ENCODE peak calls at places on chromosomes 13 and 19, in seven cellular contexts. One of them, this sample, is unnamed.

GRCh38 chr13:106683179-106683578 is 115.2 kb upstream of the ARGLU1 start:
- DNase-seq in transverse colon: no peak
- DNase-seq in stomach: no peak
- DNase-seq in H1: no peak
- DNase-seq in SK-N-SH: no peak
- DNase-seq in A549: no peak
- DNase-seq in tibial nerve: no peak
- DNase-seq in this sample: no peak

GRCh38 chr13:109281017-109281416 is 505.4 kb downstream of the IRS2 start:
- DNase-seq in transverse colon: no peak
- DNase-seq in stomach: no peak
- DNase-seq in H1: no peak
- DNase-seq in SK-N-SH: no peak
- DNase-seq in A549: no peak
- DNase-seq in tibial nerve: no peak
- DNase-seq in this sample: no peak

GRCh38 chr19:1261863-1262686 is 7.1 kb upstream of the CIRBP start:
- DNase-seq in transverse colon: peak
- DNase-seq in stomach: peak
- DNase-seq in H1: no peak
- DNase-seq in SK-N-SH: no peak
- DNase-seq in A549: peak
- DNase-seq in tibial nerve: peak
- DNase-seq in this sample: peak

GRCh38 chr19:56839665-56840451 is 668 bp downstream of the PEG3 start:
- DNase-seq in transverse colon: peak
- DNase-seq in stomach: peak
- DNase-seq in H1: no peak
- DNase-seq in SK-N-SH: peak
- DNase-seq in A549: no peak
- DNase-seq in tibial nerve: peak
- DNase-seq in this sample: peak

GRCh38 chr13:60838581-60838980 is 441.6 kb downstream of the TDRD3 start:
- DNase-seq in transverse colon: no peak
- DNase-seq in stomach: no peak
- DNase-seq in H1: no peak
- DNase-seq in SK-N-SH: no peak
- DNase-seq in A549: no peak
- DNase-seq in tibial nerve: no peak
- DNase-seq in this sample: no peak

GRCh38 chr13:30927595-30927994 is 4.9 kb upstream of the TEX26 start:
- DNase-seq in transverse colon: no peak
- DNase-seq in stomach: no peak
- DNase-seq in H1: no peak
- DNase-seq in SK-N-SH: no peak
- DNase-seq in A549: no peak
- DNase-seq in tibial nerve: no peak
- DNase-seq in this sample: no peak

GRCh38 chr13:58598241-58598640 is 966.7 kb downstream of the PCDH17 start:
- DNase-seq in transverse colon: no peak
- DNase-seq in stomach: no peak
- DNase-seq in H1: no peak
- DNase-seq in SK-N-SH: no peak
- DNase-seq in A549: no peak
- DNase-seq in tibial nerve: no peak
- DNase-seq in this sample: no peak

GRCh38 chr19:5477451-5478215 is 22.4 kb downstream of the ZNRF4 start:
- DNase-seq in transverse colon: no peak
- DNase-seq in stomach: no peak
- DNase-seq in H1: no peak
- DNase-seq in SK-N-SH: no peak
- DNase-seq in A549: no peak
- DNase-seq in tibial nerve: no peak
- DNase-seq in this sample: no peak

GRCh38 chr13:113178070-113178895 is 19.8 kb downstream of the PROZ start:
- DNase-seq in transverse colon: no peak
- DNase-seq in stomach: no peak
- DNase-seq in H1: no peak
- DNase-seq in SK-N-SH: peak
- DNase-seq in A549: no peak
- DNase-seq in tibial nerve: no peak
- DNase-seq in this sample: no peak

GRCh38 chr19:42095814-42096230 is 19.9 kb downstream of the ZNF574 start:
- DNase-seq in transverse colon: no peak
- DNase-seq in stomach: no peak
- DNase-seq in H1: peak
- DNase-seq in SK-N-SH: no peak
- DNase-seq in A549: no peak
- DNase-seq in tibial nerve: no peak
- DNase-seq in this sample: no peak

GRCh38 chr13:98275711-98276171 is 98.7 kb upstream of the RNF113B start:
- DNase-seq in transverse colon: no peak
- DNase-seq in stomach: no peak
- DNase-seq in H1: no peak
- DNase-seq in SK-N-SH: no peak
- DNase-seq in A549: no peak
- DNase-seq in tibial nerve: no peak
- DNase-seq in this sample: no peak

GRCh38 chr13:98272549-98272948 is 95.5 kb upstream of the RNF113B start:
- DNase-seq in transverse colon: no peak
- DNase-seq in stomach: no peak
- DNase-seq in H1: no peak
- DNase-seq in SK-N-SH: no peak
- DNase-seq in A549: no peak
- DNase-seq in tibial nerve: no peak
- DNase-seq in this sample: no peak

GRCh38 chr13:98274921-98275487 is 97.9 kb upstream of the RNF113B start:
- DNase-seq in transverse colon: no peak
- DNase-seq in stomach: no peak
- DNase-seq in H1: no peak
- DNase-seq in SK-N-SH: no peak
- DNase-seq in A549: no peak
- DNase-seq in tibial nerve: no peak
- DNase-seq in this sample: no peak

GRCh38 chr13:98273067-98273823 is 96.2 kb upstream of the RNF113B start:
- DNase-seq in transverse colon: no peak
- DNase-seq in stomach: no peak
- DNase-seq in H1: no peak
- DNase-seq in SK-N-SH: no peak
- DNase-seq in A549: no peak
- DNase-seq in tibial nerve: no peak
- DNase-seq in this sample: no peak

DNA sequence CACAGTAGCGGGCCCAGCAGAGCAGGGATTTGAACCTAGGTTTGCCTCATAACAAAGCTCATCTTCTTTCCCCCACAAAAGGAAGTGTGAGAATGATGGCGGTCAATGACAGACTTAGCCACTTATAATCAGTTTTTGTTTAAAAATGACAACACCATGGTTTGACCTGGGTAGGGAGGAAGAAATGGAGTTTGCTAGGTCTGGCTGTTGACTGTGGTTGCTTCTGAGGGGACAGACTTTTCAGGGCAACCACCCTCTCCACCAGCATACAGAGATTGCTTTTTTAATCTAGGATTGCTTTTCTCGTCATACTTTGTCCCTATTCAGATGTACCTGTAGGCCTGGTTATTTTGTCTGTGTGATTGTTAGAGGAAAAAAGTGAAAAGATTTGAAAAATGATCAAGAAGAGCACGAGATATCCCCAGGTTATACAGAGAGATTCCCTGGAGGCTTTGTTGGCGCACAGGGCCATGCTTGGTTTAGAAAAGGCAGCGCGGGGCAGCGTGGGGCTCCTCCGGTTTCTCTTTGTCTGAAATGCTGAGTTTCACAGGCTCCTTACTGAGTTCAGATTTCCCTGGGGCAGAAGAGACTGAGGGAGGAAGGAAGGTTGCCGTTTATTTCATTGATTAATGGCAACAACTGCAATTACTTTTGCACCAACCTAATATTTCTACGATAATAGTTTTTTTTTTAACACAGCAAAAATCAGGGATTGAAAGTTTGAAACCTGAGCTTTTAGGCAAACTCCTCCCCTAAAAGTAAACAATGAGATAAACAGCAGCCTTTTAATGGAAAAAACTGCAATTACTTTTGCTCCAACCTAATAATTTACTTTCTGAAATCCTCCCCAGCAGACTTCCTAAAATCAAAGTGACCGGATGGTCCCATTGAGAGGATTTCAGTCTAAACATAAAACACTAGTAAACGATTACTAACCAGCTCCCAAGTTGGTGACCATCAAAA is 97.0 kb upstream of the RNF113B start:
- DNase-seq in transverse colon: no peak
- DNase-seq in stomach: no peak
- DNase-seq in H1: no peak
- DNase-seq in SK-N-SH: no peak
- DNase-seq in A549: no peak
- DNase-seq in tibial nerve: no peak
- DNase-seq in this sample: no peak
- TF ChIP-seq EP300 in transverse colon: no peak
- TF ChIP-seq EP300 in stomach: no peak
- TF ChIP-seq EP300 in H1: no peak
- TF ChIP-seq EP300 in SK-N-SH: no peak
- TF ChIP-seq EP300 in A549: no peak
- TF ChIP-seq EP300 in tibial nerve: no peak
- TF ChIP-seq EP300 in this sample: no peak

DNA sequence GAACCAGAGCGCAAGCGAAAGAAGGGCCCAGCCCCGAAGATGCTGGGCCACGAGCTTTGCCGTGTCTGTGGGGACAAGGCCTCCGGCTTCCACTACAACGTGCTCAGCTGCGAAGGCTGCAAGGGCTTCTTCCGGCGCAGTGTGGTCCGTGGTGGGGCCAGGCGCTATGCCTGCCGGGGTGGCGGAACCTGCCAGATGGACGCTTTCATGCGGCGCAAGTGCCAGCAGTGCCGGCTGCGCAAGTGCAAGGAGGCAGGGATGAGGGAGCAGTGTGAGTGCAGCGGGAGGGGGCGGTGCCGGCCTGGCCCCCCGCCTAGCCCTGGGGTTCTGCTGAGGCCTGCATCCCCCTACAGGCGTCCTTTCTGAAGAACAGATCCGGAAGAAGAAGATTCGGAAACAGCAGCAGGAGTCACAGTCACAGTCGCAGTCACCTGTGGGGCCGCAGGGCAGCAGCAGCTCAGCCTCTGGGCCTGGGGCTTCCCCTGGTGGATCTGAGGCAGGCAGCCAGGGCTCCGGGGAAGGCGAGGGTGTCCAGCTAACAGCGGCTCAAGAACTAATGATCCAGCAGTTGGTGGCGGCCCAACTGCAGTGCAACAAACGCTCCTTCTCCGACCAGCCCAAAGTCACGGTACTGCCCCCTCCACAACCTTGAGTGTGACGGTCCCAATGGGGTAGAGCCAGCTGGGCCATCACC is 2.1 kb downstream of the NR1H2 start:
- DNase-seq in transverse colon: no peak
- DNase-seq in stomach: no peak
- DNase-seq in H1: no peak
- DNase-seq in SK-N-SH: no peak
- DNase-seq in A549: no peak
- DNase-seq in tibial nerve: no peak
- DNase-seq in this sample: no peak
- TF ChIP-seq EP300 in transverse colon: no peak
- TF ChIP-seq EP300 in stomach: no peak
- TF ChIP-seq EP300 in H1: no peak
- TF ChIP-seq EP300 in SK-N-SH: no peak
- TF ChIP-seq EP300 in A549: no peak
- TF ChIP-seq EP300 in tibial nerve: no peak
- TF ChIP-seq EP300 in this sample: no peak

GRCh38 chr19:6674868-6675305 is 4.9 kb upstream of the TNFSF14 start:
- DNase-seq in transverse colon: peak
- DNase-seq in stomach: peak
- DNase-seq in H1: peak
- DNase-seq in SK-N-SH: no peak
- DNase-seq in A549: peak
- DNase-seq in tibial nerve: no peak
- DNase-seq in this sample: no peak
- TF ChIP-seq EP300 in transverse colon: no peak
- TF ChIP-seq EP300 in stomach: no peak
- TF ChIP-seq EP300 in H1: no peak
- TF ChIP-seq EP300 in SK-N-SH: no peak
- TF ChIP-seq EP300 in A549: no peak
- TF ChIP-seq EP300 in tibial nerve: no peak
- TF ChIP-seq EP300 in this sample: no peak

GRCh38 chr19:58586131-58586765 is 13.1 kb upstream of the MZF1 start:
- DNase-seq in transverse colon: no peak
- DNase-seq in stomach: no peak
- DNase-seq in H1: no peak
- DNase-seq in SK-N-SH: no peak
- DNase-seq in A549: no peak
- DNase-seq in tibial nerve: no peak
- DNase-seq in this sample: peak

GRCh38 chr19:58581227-58582141 is 8.3 kb upstream of the MZF1 start:
- DNase-seq in transverse colon: peak
- DNase-seq in stomach: peak
- DNase-seq in H1: peak
- DNase-seq in SK-N-SH: no peak
- DNase-seq in A549: peak
- DNase-seq in tibial nerve: peak
- DNase-seq in this sample: peak

GRCh38 chr19:58585442-58586130 is 12.5 kb upstream of the MZF1 start:
- DNase-seq in transverse colon: no peak
- DNase-seq in stomach: no peak
- DNase-seq in H1: no peak
- DNase-seq in SK-N-SH: no peak
- DNase-seq in A549: no peak
- DNase-seq in tibial nerve: no peak
- DNase-seq in this sample: no peak

GRCh38 chr19:58582985-58583384 is 9.8 kb upstream of the MZF1 start:
- DNase-seq in transverse colon: no peak
- DNase-seq in stomach: no peak
- DNase-seq in H1: no peak
- DNase-seq in SK-N-SH: no peak
- DNase-seq in A549: no peak
- DNase-seq in tibial nerve: no peak
- DNase-seq in this sample: peak

DNA sequence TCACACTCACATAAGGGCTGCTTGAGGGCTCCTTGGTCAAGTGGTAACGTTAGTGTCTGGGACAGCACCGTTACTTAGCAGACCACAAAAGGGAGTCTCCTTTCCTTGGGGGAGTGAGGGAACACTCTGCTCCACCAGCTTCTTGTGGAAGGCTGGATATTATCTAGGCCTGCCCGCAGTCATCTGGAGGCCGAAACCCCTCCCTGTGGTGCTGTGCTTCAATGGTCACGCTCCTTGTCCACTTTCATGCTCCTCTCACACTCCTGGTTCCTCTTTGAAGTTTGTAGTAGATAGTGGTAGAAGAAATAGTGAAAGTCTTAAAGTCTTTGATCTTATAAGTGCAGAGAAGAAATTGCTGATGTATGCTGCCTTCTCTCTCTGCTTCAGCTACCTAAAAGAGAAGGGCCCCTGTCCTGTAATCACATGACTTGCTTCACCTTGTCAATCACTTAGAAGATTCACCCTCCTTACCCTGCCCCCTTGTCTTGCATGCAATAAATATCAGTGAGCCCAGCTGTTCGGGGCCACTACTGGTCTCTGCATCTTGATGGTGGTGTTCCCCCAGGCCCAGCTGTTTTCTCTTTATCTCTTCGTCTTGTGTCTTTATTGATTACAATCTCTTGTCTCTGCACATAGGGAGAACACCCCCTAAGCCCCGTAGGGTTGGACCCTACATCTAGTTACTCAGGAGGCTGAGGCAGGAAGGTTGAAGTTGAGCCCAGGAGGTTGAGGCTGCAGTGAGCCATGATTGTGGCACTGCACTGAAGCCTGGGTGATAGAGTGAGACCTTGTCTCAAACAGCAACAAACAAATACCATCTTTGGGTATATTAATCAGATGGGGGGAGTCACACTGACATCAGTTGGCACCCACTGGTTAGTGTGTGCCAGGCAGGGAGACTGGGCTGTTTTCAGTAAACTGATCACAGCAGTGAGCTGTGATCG is 11.6 kb upstream of the MZF1 start:
- DNase-seq in transverse colon: no peak
- DNase-seq in stomach: no peak
- DNase-seq in H1: no peak
- DNase-seq in SK-N-SH: no peak
- DNase-seq in A549: no peak
- DNase-seq in tibial nerve: no peak
- DNase-seq in this sample: peak
- TF ChIP-seq EP300 in transverse colon: no peak
- TF ChIP-seq EP300 in stomach: no peak
- TF ChIP-seq EP300 in H1: no peak
- TF ChIP-seq EP300 in SK-N-SH: no peak
- TF ChIP-seq EP300 in A549: no peak
- TF ChIP-seq EP300 in tibial nerve: no peak
- TF ChIP-seq EP300 in this sample: no peak